ENCODE peak calls at places on chromosomes 5 and 9, in four cellular contexts. C is HCT116, O is PC-3, N is PC-9. Z is an unnamed sample.

GRCh38 chr9:19488721-19489120 is 79.9 kb downstream of the ACER2 start:
- DNase-seq in C (no peak), N (no peak), O (no peak), Z (no peak)

GRCh38 chr9:69379250-69379982 is 54.4 kb downstream of the ENTREP1 start:
- DNase-seq in N (peak; percentile 60), O (peak; percentile 79), C (no peak), Z (peak; percentile 71)

GRCh38 chr5:174192103-174192655 is 146.7 kb downstream of the NSG2 start:
- DNase-seq in N (no peak), O (no peak), C (no peak), Z (no peak)

GRCh38 chr5:135204151-135204600 is 170.1 kb upstream of the PITX1 start:
- DNase-seq in N (no peak), C (no peak), O (peak; percentile 34), Z (no peak)

GRCh38 chr5:175344331-175345200 is 99.4 kb downstream of the DRD1 start:
- DNase-seq in C (peak; percentile 71), O (peak; percentile 63), N (no peak), Z (peak; percentile 89)

GRCh38 chr9:69645488-69645887 is 26.7 kb downstream of the APBA1 start:
- DNase-seq in C (peak; percentile 8), O (peak; percentile 29), N (peak; percentile 73), Z (no peak)

GRCh38 chr9:68999393-69000105 is 14.4 kb downstream of the PRKACG start:
- DNase-seq in N (peak; percentile 41), O (peak; percentile 76), C (peak; percentile 61), Z (peak; percentile 55)

GRCh38 chr9:36207546-36208012 is 16.9 kb downstream of the CLTA start:
- DNase-seq in N (no peak), O (peak; percentile 34), C (no peak), Z (peak; percentile 64)

GRCh38 chr5:154737667-154738320 is 17.4 kb upstream of the LARP1 start:
- DNase-seq in N (no peak), O (no peak), C (no peak), Z (peak; percentile 18)

GRCh38 chr5:116640236-116640635 is 65.6 kb upstream of the SEMA6A start:
- DNase-seq in O (no peak), N (no peak), C (no peak), Z (no peak)

GRCh38 chr9:20343325-20343724 is 279.0 kb downstream of the MLLT3 start:
- DNase-seq in N (no peak), O (no peak), C (no peak), Z (no peak)

GRCh38 chr5:139494832-139495231 is 12.3 kb upstream of the STING1 start:
- DNase-seq in N (peak; percentile 47), C (no peak), O (peak; percentile 70), Z (peak; percentile 61)

GRCh38 chr5:57066921-57067914 is 106.6 kb upstream of the GPBP1 start:
- DNase-seq in N (no peak), O (no peak), C (no peak), Z (peak; percentile 34)

GRCh38 chr5:1445313-1445894 is at the start of gene SLC6A3:
- DNase-seq in N (no peak), O (no peak), C (no peak), Z (no peak)

GRCh38 chr9:92746567-92747458 is 17.8 kb downstream of the BICD2 start:
- DNase-seq in C (no peak), N (peak; percentile 24), O (no peak), Z (peak; percentile 60)

GRCh38 chr5:176736271-176736965 is 73.9 kb upstream of the UNC5A start:
- DNase-seq in N (no peak), O (no peak), C (no peak), Z (no peak)

GRCh38 chr9:4662108-4662988 is at the start of gene PLPP6:
- DNase-seq in C (peak; percentile 80), O (peak; percentile 90), N (peak; percentile 83), Z (peak; percentile 80)

GRCh38 chr9:16654727-16655126 is 215.7 kb downstream of the BNC2 start:
- DNase-seq in O (no peak), N (no peak), C (no peak), Z (no peak)

GRCh38 chr5:2007437-2007905 is 124.7 kb upstream of the IRX4 start:
- DNase-seq in N (no peak), C (no peak), O (no peak), Z (no peak)

GRCh38 chr9:134600836-134601638 is 40.6 kb upstream of the COL5A1 start:
- DNase-seq in C (no peak), N (no peak), O (no peak), Z (no peak)

GRCh38 chr5:138245717-138246116 is 28.7 kb downstream of the GFRA3 start:
- DNase-seq in C (no peak), N (no peak), O (no peak), Z (no peak)

GRCh38 chr5:61402970-61403369 is 70.9 kb downstream of the ZSWIM6 start:
- DNase-seq in O (no peak), C (no peak), N (no peak), Z (no peak)

GRCh38 chr5:174606153-174606552 is 118.2 kb upstream of the MSX2 start:
- DNase-seq in C (no peak), O (no peak), N (no peak), Z (no peak)

DNA sequence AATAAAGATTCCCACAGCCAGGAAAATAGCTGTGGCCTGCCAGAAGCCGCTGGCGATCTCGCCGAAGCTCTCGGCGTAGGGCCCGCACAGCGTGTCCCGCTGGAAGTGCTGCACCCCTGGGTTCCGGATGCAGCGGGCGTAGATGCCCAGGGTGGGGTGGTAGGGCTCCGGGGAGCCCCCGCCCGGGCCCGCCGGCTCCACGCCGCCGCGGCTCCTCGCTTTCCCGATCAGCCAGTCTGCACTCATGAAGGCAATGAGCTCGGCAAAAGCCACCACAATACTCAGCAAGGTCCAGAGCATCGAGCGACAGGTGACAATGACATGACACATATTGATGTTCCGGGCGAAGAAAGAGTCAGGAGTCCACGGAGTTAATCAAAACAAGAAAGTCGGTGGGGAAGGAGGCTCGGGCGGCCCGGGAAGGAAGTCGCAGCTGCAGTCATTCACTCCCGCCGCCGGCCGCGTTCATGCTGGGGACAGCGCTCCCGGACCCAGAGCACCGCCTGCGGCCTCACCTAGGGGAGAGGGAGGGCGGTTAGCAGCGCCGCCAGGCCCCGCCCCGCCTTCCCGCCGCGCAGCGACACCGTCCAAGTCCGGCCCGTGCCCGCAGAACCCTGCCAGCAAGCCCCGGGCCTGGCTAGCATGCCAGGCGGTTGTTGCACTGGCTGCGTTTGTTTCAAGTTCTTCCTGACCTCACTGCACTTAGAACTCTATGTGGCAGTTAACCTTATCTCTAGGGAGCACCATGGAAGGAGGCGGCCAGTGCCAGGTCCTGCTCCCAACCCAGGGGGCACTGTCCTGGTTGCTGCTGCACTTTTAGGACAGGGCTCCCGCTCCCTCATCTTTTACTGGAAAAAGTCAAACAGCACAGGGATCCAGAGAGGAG is 138.4 kb downstream of the LHFPL2 start:
- DNase-seq in C (no peak), O (peak; percentile 55), N (peak; percentile 70), Z (no peak)
- TF ChIP-seq EZH2 in C (no peak), O (no peak), N (no peak), Z (no peak)

DNA sequence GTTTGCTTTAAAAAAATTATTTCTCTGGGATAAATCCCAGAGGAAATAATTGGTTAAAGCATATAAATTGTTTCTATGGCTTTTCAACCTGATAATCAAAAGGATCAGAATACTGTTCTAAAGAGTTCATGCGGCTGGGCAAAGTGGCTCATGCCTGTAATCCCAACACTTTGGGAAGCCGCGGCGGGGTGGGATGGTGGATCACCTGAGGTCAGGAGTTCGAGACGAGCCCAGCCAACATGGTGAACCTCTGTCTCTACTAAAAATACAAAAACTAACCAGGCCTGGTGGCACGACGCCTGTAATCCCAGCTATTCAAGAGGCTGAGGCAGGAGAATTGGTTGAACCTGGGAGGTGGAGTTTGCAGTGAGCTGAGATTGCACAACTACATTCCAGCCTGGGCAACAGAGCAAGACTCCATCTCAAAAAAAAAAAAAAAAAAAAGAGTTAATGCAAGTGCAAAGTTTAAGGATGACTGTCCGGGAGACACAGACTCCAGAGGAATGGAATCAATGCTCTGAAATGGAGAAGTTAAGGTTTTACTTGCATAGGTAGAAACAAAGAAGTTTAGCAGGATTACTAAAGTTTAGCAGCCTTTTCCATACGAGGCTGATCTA is 16.6 kb upstream of the GRHPR start:
- DNase-seq in C (no peak), O (no peak), N (no peak), Z (no peak)
- H3K27ac ChIP-seq in C (no peak overlapping the region), O (no peak overlapping the region), N (peak overlapping the region; percentile 23), Z (no peak overlapping the region)

GRCh38 chr9:97985058-97985861 is 2.1 kb downstream of the ANP32B start:
- DNase-seq in N (no peak), O (peak; percentile 25), C (no peak), Z (no peak)
- TF ChIP-seq EZH2 in N (no peak), O (no peak), C (no peak), Z (no peak)

DNA sequence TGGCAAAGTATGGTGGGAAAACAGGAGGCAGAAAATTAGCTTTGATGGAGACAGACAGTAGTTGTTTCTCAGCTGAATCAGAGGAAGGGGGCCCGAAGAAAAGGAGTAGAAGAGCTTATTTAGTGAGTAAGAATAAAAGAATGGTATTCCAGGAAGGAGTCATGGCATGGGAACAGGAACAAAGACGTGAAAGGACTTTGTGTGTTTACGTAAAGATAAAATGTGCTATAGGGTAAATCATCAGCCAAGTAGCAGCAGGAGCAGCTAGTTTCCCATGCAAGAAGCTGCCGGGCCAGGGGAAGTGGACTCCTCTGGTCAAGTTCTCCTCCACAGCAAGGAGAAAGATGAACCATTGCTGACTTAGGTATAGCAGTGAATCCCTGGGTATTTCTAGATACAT is 454.5 kb downstream of the HINT1 start:
- DNase-seq in O (peak; percentile 87), C (no peak), N (no peak), Z (peak; percentile 84)
- H3K27ac ChIP-seq in O (peak overlapping the region; percentile 99), C (no peak overlapping the region), N (no peak overlapping the region), Z (no peak overlapping the region)

GRCh38 chr9:78590068-78590467 is 293.1 kb downstream of the PSAT1 start:
- DNase-seq in O (no peak), N (no peak), C (no peak), Z (no peak)
- TF ChIP-seq EZH2 in O (no peak), N (no peak), C (no peak), Z (no peak)

GRCh38 chr9:120376101-120376500 is 203.9 kb downstream of the CDK5RAP2 start:
- DNase-seq in C (no peak), O (no peak), N (no peak), Z (no peak)
- H3K27ac ChIP-seq in C (no peak overlapping the region), O (no peak overlapping the region), N (no peak overlapping the region), Z (no peak overlapping the region)

DNA sequence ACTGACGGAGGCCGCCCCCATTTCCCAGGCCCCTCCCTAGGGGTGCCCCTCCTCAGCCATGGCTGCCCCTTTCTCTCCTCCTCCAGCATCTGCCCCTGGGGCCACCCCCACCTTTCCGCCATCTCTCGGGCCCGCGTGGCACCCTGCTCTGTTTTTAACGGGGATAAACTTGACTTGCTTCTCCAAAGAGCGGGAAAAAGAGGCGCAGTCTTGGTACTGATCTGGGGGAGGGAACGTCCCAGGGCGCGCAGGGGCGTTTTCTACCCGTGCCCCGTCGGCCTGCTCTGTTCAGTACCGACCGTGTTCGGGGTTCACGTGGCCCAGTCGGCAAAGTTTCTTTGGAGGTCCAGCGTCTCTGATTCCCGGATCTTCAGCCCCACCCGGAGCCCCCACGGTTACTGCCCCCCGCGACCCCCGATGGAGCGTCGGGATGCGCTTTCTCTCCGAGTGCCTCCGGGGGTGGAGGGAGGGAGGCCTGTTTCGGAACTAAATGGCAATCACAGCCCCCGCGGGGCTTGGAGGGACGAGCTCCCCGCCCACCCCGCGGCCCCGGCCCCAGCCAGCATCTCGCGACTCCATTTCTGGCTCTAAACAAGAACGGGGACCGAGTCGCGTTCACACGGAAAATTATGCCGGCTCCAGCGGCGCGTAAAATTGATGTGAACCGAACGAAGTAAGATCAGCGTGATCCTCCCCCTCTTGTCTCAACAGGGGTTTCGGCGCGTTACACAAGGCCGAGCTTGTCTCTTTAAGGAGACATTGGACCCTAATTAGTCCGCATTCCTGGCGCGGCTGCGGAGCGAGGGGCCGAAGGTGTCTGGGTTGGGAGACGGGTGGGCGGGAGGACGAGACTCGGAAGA is 1.1 kb upstream of the TLE4 start:
- DNase-seq in N (no peak), O (peak; percentile 12), C (no peak), Z (peak; percentile 64)
- TF ChIP-seq EZH2 in N (no peak), O (no peak), C (no peak), Z (no peak)

Z was measured in fibroblast of lung.